ENCODE peak calls at places on chromosomes 4 and X, in ten cellular contexts. One of them, this sample, is unnamed.

GRCh38 chr4:75985116-75985515 is 5.6 kb downstream of the SDAD1 start:
- DNase-seq in A673: no peak
- DNase-seq in HTR-8/SVneo: peak; percentile 10
- DNase-seq in iPS DF 19.7: no peak
- DNase-seq in GDM1: no peak
- DNase-seq in hepatocyte: no peak
- DNase-seq in AG10803: peak; percentile 88
- DNase-seq in body of pancreas: no peak
- DNase-seq in H7: no peak
- DNase-seq in AG04449: peak; percentile 69
- DNase-seq in this sample: peak; percentile 51

GRCh38 chr4:3308691-3309090 is 15.9 kb downstream of the RGS12 start:
- DNase-seq in A673: no peak
- DNase-seq in HTR-8/SVneo: no peak
- DNase-seq in iPS DF 19.7: no peak
- DNase-seq in GDM1: no peak
- DNase-seq in hepatocyte: no peak
- DNase-seq in AG10803: no peak
- DNase-seq in body of pancreas: peak; percentile 7
- DNase-seq in H7: no peak
- DNase-seq in AG04449: no peak
- DNase-seq in this sample: no peak

GRCh38 chr4:19961092-19961491 is 290.6 kb upstream of the SLIT2 start:
- DNase-seq in A673: no peak
- DNase-seq in HTR-8/SVneo: peak; percentile 47
- DNase-seq in iPS DF 19.7: no peak
- DNase-seq in GDM1: no peak
- DNase-seq in hepatocyte: no peak
- DNase-seq in AG10803: peak; percentile 91
- DNase-seq in body of pancreas: no peak
- DNase-seq in H7: no peak
- DNase-seq in AG04449: peak; percentile 67
- DNase-seq in this sample: peak; percentile 70

GRCh38 chr4:1644906-1645657 is 39.0 kb downstream of the FAM53A start:
- DNase-seq in A673: no peak
- DNase-seq in HTR-8/SVneo: no peak
- DNase-seq in iPS DF 19.7: no peak
- DNase-seq in GDM1: no peak
- DNase-seq in hepatocyte: peak; percentile 71
- DNase-seq in AG10803: peak; percentile 51
- DNase-seq in body of pancreas: no peak
- DNase-seq in H7: peak; percentile 90
- DNase-seq in AG04449: no peak
- DNase-seq in this sample: no peak

GRCh38 chr4:155608231-155608885 is 58.3 kb upstream of the GUCY1A1 start:
- DNase-seq in A673: no peak
- DNase-seq in HTR-8/SVneo: no peak
- DNase-seq in iPS DF 19.7: no peak
- DNase-seq in GDM1: no peak
- DNase-seq in hepatocyte: no peak
- DNase-seq in AG10803: peak; percentile 40
- DNase-seq in body of pancreas: no peak
- DNase-seq in H7: no peak
- DNase-seq in AG04449: no peak
- DNase-seq in this sample: no peak

GRCh38 chrX:134459683-134460004 is 321 bp upstream of the HPRT1 start:
- DNase-seq in A673: no peak
- DNase-seq in HTR-8/SVneo: no peak
- DNase-seq in iPS DF 19.7: peak; percentile 0
- DNase-seq in GDM1: no peak
- DNase-seq in hepatocyte: no peak
- DNase-seq in AG10803: no peak
- DNase-seq in body of pancreas: no peak
- DNase-seq in H7: no peak
- DNase-seq in AG04449: no peak
- DNase-seq in this sample: no peak

GRCh38 chr4:88526221-88526815 is 2.7 kb upstream of the PYURF start:
- DNase-seq in A673: peak; percentile 14
- DNase-seq in HTR-8/SVneo: no peak
- DNase-seq in iPS DF 19.7: no peak
- DNase-seq in GDM1: no peak
- DNase-seq in hepatocyte: no peak
- DNase-seq in AG10803: peak; percentile 22
- DNase-seq in body of pancreas: no peak
- DNase-seq in H7: no peak
- DNase-seq in AG04449: no peak
- DNase-seq in this sample: no peak

GRCh38 chr4:74004668-74005067 is 6.2 kb upstream of the CXCL5 start:
- DNase-seq in A673: no peak
- DNase-seq in HTR-8/SVneo: no peak
- DNase-seq in iPS DF 19.7: no peak
- DNase-seq in GDM1: no peak
- DNase-seq in hepatocyte: no peak
- DNase-seq in AG10803: no peak
- DNase-seq in body of pancreas: no peak
- DNase-seq in H7: no peak
- DNase-seq in AG04449: no peak
- DNase-seq in this sample: no peak

GRCh38 chr4:55947912-55948725 is 626 bp upstream of the CEP135 start:
- DNase-seq in A673: peak; percentile 41
- DNase-seq in HTR-8/SVneo: peak; percentile 59
- DNase-seq in iPS DF 19.7: no peak
- DNase-seq in GDM1: no peak
- DNase-seq in hepatocyte: peak; percentile 61
- DNase-seq in AG10803: peak; percentile 93
- DNase-seq in body of pancreas: no peak
- DNase-seq in H7: no peak
- DNase-seq in AG04449: peak; percentile 90
- DNase-seq in this sample: peak; percentile 60

GRCh38 chr4:127997534-127998388 is 32.6 kb downstream of the ABHD18 start:
- DNase-seq in A673: no peak
- DNase-seq in HTR-8/SVneo: peak; percentile 43
- DNase-seq in iPS DF 19.7: peak; percentile 2
- DNase-seq in GDM1: no peak
- DNase-seq in hepatocyte: no peak
- DNase-seq in AG10803: peak; percentile 43
- DNase-seq in body of pancreas: peak; percentile 16
- DNase-seq in H7: no peak
- DNase-seq in AG04449: peak; percentile 7
- DNase-seq in this sample: peak; percentile 14

GRCh38 chr4:122577808-122578781 is 42.8 kb downstream of the IL21 start:
- DNase-seq in A673: peak; percentile 68
- DNase-seq in HTR-8/SVneo: peak; percentile 63
- DNase-seq in iPS DF 19.7: no peak
- DNase-seq in GDM1: peak; percentile 73
- DNase-seq in hepatocyte: peak; percentile 71
- DNase-seq in AG10803: peak; percentile 67
- DNase-seq in body of pancreas: peak; percentile 43
- DNase-seq in H7: peak; percentile 69
- DNase-seq in AG04449: peak; percentile 16
- DNase-seq in this sample: no peak

GRCh38 chr4:147789596-147789995 is 57.7 kb downstream of the ARHGAP10 start:
- DNase-seq in A673: no peak
- DNase-seq in HTR-8/SVneo: no peak
- DNase-seq in iPS DF 19.7: no peak
- DNase-seq in GDM1: no peak
- DNase-seq in hepatocyte: no peak
- DNase-seq in AG10803: peak; percentile 71
- DNase-seq in body of pancreas: no peak
- DNase-seq in H7: no peak
- DNase-seq in AG04449: no peak
- DNase-seq in this sample: no peak

GRCh38 chr4:147173797-147174196 is 228.1 kb upstream of the TTC29 start:
- DNase-seq in A673: no peak
- DNase-seq in HTR-8/SVneo: no peak
- DNase-seq in iPS DF 19.7: no peak
- DNase-seq in GDM1: no peak
- DNase-seq in hepatocyte: no peak
- DNase-seq in AG10803: no peak
- DNase-seq in body of pancreas: no peak
- DNase-seq in H7: no peak
- DNase-seq in AG04449: no peak
- DNase-seq in this sample: no peak

GRCh38 chr4:157290622-157291021 is 70.1 kb downstream of the GRIA2 start:
- DNase-seq in A673: no peak
- DNase-seq in HTR-8/SVneo: no peak
- DNase-seq in iPS DF 19.7: no peak
- DNase-seq in GDM1: no peak
- DNase-seq in hepatocyte: no peak
- DNase-seq in AG10803: no peak
- DNase-seq in body of pancreas: no peak
- DNase-seq in H7: no peak
- DNase-seq in AG04449: no peak
- DNase-seq in this sample: no peak

GRCh38 chrX:23317799-23318724 is 16.6 kb upstream of the PTCHD1 start:
- DNase-seq in A673: peak; percentile 51
- DNase-seq in HTR-8/SVneo: peak; percentile 46
- DNase-seq in iPS DF 19.7: no peak
- DNase-seq in GDM1: peak; percentile 6
- DNase-seq in hepatocyte: peak; percentile 14
- DNase-seq in AG10803: peak; percentile 20
- DNase-seq in body of pancreas: no peak
- DNase-seq in H7: peak; percentile 66
- DNase-seq in AG04449: no peak
- DNase-seq in this sample: no peak

GRCh38 chr4:173517781-173518371 is 12.2 kb downstream of the HAND2 start:
- DNase-seq in A673: no peak
- DNase-seq in HTR-8/SVneo: no peak
- DNase-seq in iPS DF 19.7: no peak
- DNase-seq in GDM1: no peak
- DNase-seq in hepatocyte: peak; percentile 39
- DNase-seq in AG10803: no peak
- DNase-seq in body of pancreas: no peak
- DNase-seq in H7: peak; percentile 91
- DNase-seq in AG04449: no peak
- DNase-seq in this sample: no peak

GRCh38 chr4:113893546-113893945 is 85.9 kb downstream of the ARSJ start:
- DNase-seq in A673: no peak
- DNase-seq in HTR-8/SVneo: no peak
- DNase-seq in iPS DF 19.7: no peak
- DNase-seq in GDM1: no peak
- DNase-seq in hepatocyte: no peak
- DNase-seq in AG10803: peak; percentile 26
- DNase-seq in body of pancreas: no peak
- DNase-seq in H7: no peak
- DNase-seq in AG04449: no peak
- DNase-seq in this sample: no peak

GRCh38 chrX:57270980-57271379 is 15.5 kb upstream of the FAAH2 start:
- DNase-seq in A673: no peak
- DNase-seq in HTR-8/SVneo: no peak
- DNase-seq in iPS DF 19.7: no peak
- DNase-seq in GDM1: no peak
- DNase-seq in hepatocyte: no peak
- DNase-seq in AG10803: no peak
- DNase-seq in body of pancreas: no peak
- DNase-seq in H7: no peak
- DNase-seq in AG04449: no peak
- DNase-seq in this sample: no peak

GRCh38 chrX:15549189-15550012 is 48.8 kb downstream of the BMX start:
- DNase-seq in A673: no peak
- DNase-seq in HTR-8/SVneo: no peak
- DNase-seq in iPS DF 19.7: no peak
- DNase-seq in GDM1: no peak
- DNase-seq in hepatocyte: no peak
- DNase-seq in AG10803: no peak
- DNase-seq in body of pancreas: no peak
- DNase-seq in H7: no peak
- DNase-seq in AG04449: no peak
- DNase-seq in this sample: no peak

GRCh38 chr4:69617083-69617694 is 22.3 kb downstream of the UGT2A2 start:
- DNase-seq in A673: peak; percentile 38
- DNase-seq in HTR-8/SVneo: peak; percentile 0
- DNase-seq in iPS DF 19.7: no peak
- DNase-seq in GDM1: no peak
- DNase-seq in hepatocyte: peak; percentile 69
- DNase-seq in AG10803: peak; percentile 1
- DNase-seq in body of pancreas: no peak
- DNase-seq in H7: peak; percentile 21
- DNase-seq in AG04449: no peak
- DNase-seq in this sample: no peak

GRCh38 chr4:53618321-53618720 is 27.0 kb upstream of the LNX1 start:
- DNase-seq in A673: no peak
- DNase-seq in HTR-8/SVneo: no peak
- DNase-seq in iPS DF 19.7: no peak
- DNase-seq in GDM1: no peak
- DNase-seq in hepatocyte: no peak
- DNase-seq in AG10803: no peak
- DNase-seq in body of pancreas: no peak
- DNase-seq in H7: no peak
- DNase-seq in AG04449: no peak
- DNase-seq in this sample: no peak

GRCh38 chrX:73131276-73131675 is 52.0 kb upstream of the PABPC1L2A start:
- DNase-seq in A673: no peak
- DNase-seq in HTR-8/SVneo: no peak
- DNase-seq in iPS DF 19.7: no peak
- DNase-seq in GDM1: no peak
- DNase-seq in hepatocyte: no peak
- DNase-seq in AG10803: no peak
- DNase-seq in body of pancreas: no peak
- DNase-seq in H7: no peak
- DNase-seq in AG04449: no peak
- DNase-seq in this sample: no peak

GRCh38 chr4:113757486-113757885 is 4.1 kb downstream of the CAMK2D start:
- DNase-seq in A673: no peak
- DNase-seq in HTR-8/SVneo: no peak
- DNase-seq in iPS DF 19.7: no peak
- DNase-seq in GDM1: no peak
- DNase-seq in hepatocyte: no peak
- DNase-seq in AG10803: no peak
- DNase-seq in body of pancreas: no peak
- DNase-seq in H7: no peak
- DNase-seq in AG04449: no peak
- DNase-seq in this sample: no peak

GRCh38 chrX:48560056-48560455 is 14.2 kb upstream of the RBM3 start:
- DNase-seq in A673: no peak
- DNase-seq in HTR-8/SVneo: no peak
- DNase-seq in iPS DF 19.7: no peak
- DNase-seq in GDM1: no peak
- DNase-seq in hepatocyte: no peak
- DNase-seq in AG10803: no peak
- DNase-seq in body of pancreas: no peak
- DNase-seq in H7: peak; percentile 8
- DNase-seq in AG04449: no peak
- DNase-seq in this sample: no peak

GRCh38 chr4:114378306-114378903 is 220.2 kb upstream of the UGT8 start:
- DNase-seq in A673: peak; percentile 33
- DNase-seq in HTR-8/SVneo: peak; percentile 26
- DNase-seq in iPS DF 19.7: no peak
- DNase-seq in GDM1: no peak
- DNase-seq in hepatocyte: peak; percentile 49
- DNase-seq in AG10803: peak; percentile 57
- DNase-seq in body of pancreas: no peak
- DNase-seq in H7: no peak
- DNase-seq in AG04449: no peak
- DNase-seq in this sample: peak; percentile 16

GRCh38 chr4:151951727-151952078 is 190.9 kb upstream of the GATB start:
- DNase-seq in A673: no peak
- DNase-seq in HTR-8/SVneo: no peak
- DNase-seq in iPS DF 19.7: no peak
- DNase-seq in GDM1: no peak
- DNase-seq in hepatocyte: no peak
- DNase-seq in AG10803: no peak
- DNase-seq in body of pancreas: no peak
- DNase-seq in H7: no peak
- DNase-seq in AG04449: no peak
- DNase-seq in this sample: no peak

GRCh38 chrX:74408310-74408709 is 13.0 kb upstream of the SLC16A2 start:
- DNase-seq in A673: no peak
- DNase-seq in HTR-8/SVneo: no peak
- DNase-seq in iPS DF 19.7: no peak
- DNase-seq in GDM1: no peak
- DNase-seq in hepatocyte: no peak
- DNase-seq in AG10803: no peak
- DNase-seq in body of pancreas: no peak
- DNase-seq in H7: no peak
- DNase-seq in AG04449: no peak
- DNase-seq in this sample: no peak

GRCh38 chrX:10015711-10016515 is 48.8 kb downstream of the CLDN34 start:
- DNase-seq in A673: peak; percentile 16
- DNase-seq in HTR-8/SVneo: no peak
- DNase-seq in iPS DF 19.7: no peak
- DNase-seq in GDM1: no peak
- DNase-seq in hepatocyte: peak; percentile 49
- DNase-seq in AG10803: peak; percentile 51
- DNase-seq in body of pancreas: peak; percentile 42
- DNase-seq in H7: peak; percentile 85
- DNase-seq in AG04449: no peak
- DNase-seq in this sample: no peak

This sample was measured in AG09309.